ENCODE peak calls at places on chromosomes 6 and 20, in six cellular contexts. One of them, this sample, is unnamed.

GRCh38 chr6:145015739-145016558 is 719.4 kb downstream of the EPM2A start:
- DNase-seq in activated CD8-positive, alpha-beta T cell treated with anti-CD3 and anti-CD28 coated beads for 36 hours: peak
- DNase-seq in activated T-helper 2 cell treated with anti-CD3 and anti-CD28 coated beads, Interferon-gamma antibody, Interleukin-2, Interleukin-4, amounts not matched to agents 10 μg/mL and 5 μg/mL and 100 μg/mL, durations not matched to agents 14 hours and 24 hours and 36 hours: peak
- DNase-seq in stimulated activated naive B cell treated with anti-CD40 and anti-IgM and Interleukin-4, amounts not matched to agents 10 μg/mL and 1 μg/mL and 100 μg/mL, for 72 hours: no peak
- DNase-seq in HT-29: no peak
- DNase-seq in GM10248: peak
- DNase-seq in this sample: peak

GRCh38 chr20:18856873-18857272 is 43.3 kb downstream of the SCP2D1 start:
- DNase-seq in GM10248: no peak
- DNase-seq in HT-29: no peak
- DNase-seq in activated CD8-positive, alpha-beta T cell treated with anti-CD3 and anti-CD28 coated beads for 36 hours: no peak
- DNase-seq in stimulated activated naive B cell treated with anti-CD40 and anti-IgM and Interleukin-4, amounts not matched to agents 10 μg/mL and 1 μg/mL and 100 μg/mL, for 72 hours: no peak
- DNase-seq in activated T-helper 2 cell treated with anti-CD3 and anti-CD28 coated beads, Interferon-gamma antibody, Interleukin-2, Interleukin-4, amounts not matched to agents 10 μg/mL and 5 μg/mL and 100 μg/mL, durations not matched to agents 14 hours and 24 hours and 36 hours: no peak
- DNase-seq in this sample: no peak

GRCh38 chr6:155765275-155766194 is 309.9 kb upstream of the NOX3 start:
- DNase-seq in activated T-helper 2 cell treated with anti-CD3 and anti-CD28 coated beads, Interferon-gamma antibody, Interleukin-2, Interleukin-4, amounts not matched to agents 10 μg/mL and 5 μg/mL and 100 μg/mL, durations not matched to agents 14 hours and 24 hours and 36 hours: no peak
- DNase-seq in stimulated activated naive B cell treated with anti-CD40 and anti-IgM and Interleukin-4, amounts not matched to agents 10 μg/mL and 1 μg/mL and 100 μg/mL, for 72 hours: no peak
- DNase-seq in GM10248: no peak
- DNase-seq in activated CD8-positive, alpha-beta T cell treated with anti-CD3 and anti-CD28 coated beads for 36 hours: no peak
- DNase-seq in HT-29: no peak
- DNase-seq in this sample: no peak

GRCh38 chr6:147738516-147739187 is 230.2 kb downstream of the SAMD5 start:
- DNase-seq in activated CD8-positive, alpha-beta T cell treated with anti-CD3 and anti-CD28 coated beads for 36 hours: peak
- DNase-seq in stimulated activated naive B cell treated with anti-CD40 and anti-IgM and Interleukin-4, amounts not matched to agents 10 μg/mL and 1 μg/mL and 100 μg/mL, for 72 hours: no peak
- DNase-seq in HT-29: no peak
- DNase-seq in GM10248: no peak
- DNase-seq in activated T-helper 2 cell treated with anti-CD3 and anti-CD28 coated beads, Interferon-gamma antibody, Interleukin-2, Interleukin-4, amounts not matched to agents 10 μg/mL and 5 μg/mL and 100 μg/mL, durations not matched to agents 14 hours and 24 hours and 36 hours: no peak
- DNase-seq in this sample: no peak

GRCh38 chr6:43609402-43609801 is 19.7 kb downstream of the GTPBP2 start:
- DNase-seq in activated CD8-positive, alpha-beta T cell treated with anti-CD3 and anti-CD28 coated beads for 36 hours: no peak
- DNase-seq in stimulated activated naive B cell treated with anti-CD40 and anti-IgM and Interleukin-4, amounts not matched to agents 10 μg/mL and 1 μg/mL and 100 μg/mL, for 72 hours: no peak
- DNase-seq in GM10248: no peak
- DNase-seq in HT-29: no peak
- DNase-seq in activated T-helper 2 cell treated with anti-CD3 and anti-CD28 coated beads, Interferon-gamma antibody, Interleukin-2, Interleukin-4, amounts not matched to agents 10 μg/mL and 5 μg/mL and 100 μg/mL, durations not matched to agents 14 hours and 24 hours and 36 hours: no peak
- DNase-seq in this sample: no peak

GRCh38 chr20:59010995-59011873 is 4.2 kb upstream of the CTSZ start:
- DNase-seq in activated CD8-positive, alpha-beta T cell treated with anti-CD3 and anti-CD28 coated beads for 36 hours: peak
- DNase-seq in activated T-helper 2 cell treated with anti-CD3 and anti-CD28 coated beads, Interferon-gamma antibody, Interleukin-2, Interleukin-4, amounts not matched to agents 10 μg/mL and 5 μg/mL and 100 μg/mL, durations not matched to agents 14 hours and 24 hours and 36 hours: no peak
- DNase-seq in stimulated activated naive B cell treated with anti-CD40 and anti-IgM and Interleukin-4, amounts not matched to agents 10 μg/mL and 1 μg/mL and 100 μg/mL, for 72 hours: no peak
- DNase-seq in HT-29: peak
- DNase-seq in GM10248: no peak
- DNase-seq in this sample: no peak

GRCh38 chr6:38068854-38069253 is 249.3 kb downstream of the ZFAND3 start:
- DNase-seq in activated T-helper 2 cell treated with anti-CD3 and anti-CD28 coated beads, Interferon-gamma antibody, Interleukin-2, Interleukin-4, amounts not matched to agents 10 μg/mL and 5 μg/mL and 100 μg/mL, durations not matched to agents 14 hours and 24 hours and 36 hours: no peak
- DNase-seq in GM10248: no peak
- DNase-seq in HT-29: no peak
- DNase-seq in activated CD8-positive, alpha-beta T cell treated with anti-CD3 and anti-CD28 coated beads for 36 hours: no peak
- DNase-seq in stimulated activated naive B cell treated with anti-CD40 and anti-IgM and Interleukin-4, amounts not matched to agents 10 μg/mL and 1 μg/mL and 100 μg/mL, for 72 hours: no peak
- DNase-seq in this sample: no peak

GRCh38 chr6:143110996-143111395 is 50.3 kb downstream of the AIG1 start:
- DNase-seq in activated T-helper 2 cell treated with anti-CD3 and anti-CD28 coated beads, Interferon-gamma antibody, Interleukin-2, Interleukin-4, amounts not matched to agents 10 μg/mL and 5 μg/mL and 100 μg/mL, durations not matched to agents 14 hours and 24 hours and 36 hours: no peak
- DNase-seq in HT-29: no peak
- DNase-seq in GM10248: no peak
- DNase-seq in stimulated activated naive B cell treated with anti-CD40 and anti-IgM and Interleukin-4, amounts not matched to agents 10 μg/mL and 1 μg/mL and 100 μg/mL, for 72 hours: no peak
- DNase-seq in activated CD8-positive, alpha-beta T cell treated with anti-CD3 and anti-CD28 coated beads for 36 hours: no peak
- DNase-seq in this sample: no peak

GRCh38 chr6:26414281-26414680 is 12.2 kb downstream of the BTN3A1 start:
- DNase-seq in activated T-helper 2 cell treated with anti-CD3 and anti-CD28 coated beads, Interferon-gamma antibody, Interleukin-2, Interleukin-4, amounts not matched to agents 10 μg/mL and 5 μg/mL and 100 μg/mL, durations not matched to agents 14 hours and 24 hours and 36 hours: no peak
- DNase-seq in HT-29: no peak
- DNase-seq in activated CD8-positive, alpha-beta T cell treated with anti-CD3 and anti-CD28 coated beads for 36 hours: no peak
- DNase-seq in stimulated activated naive B cell treated with anti-CD40 and anti-IgM and Interleukin-4, amounts not matched to agents 10 μg/mL and 1 μg/mL and 100 μg/mL, for 72 hours: no peak
- DNase-seq in GM10248: no peak
- DNase-seq in this sample: no peak

GRCh38 chr6:151494235-151494950 is 576 bp downstream of the CCDC170 start:
- DNase-seq in activated T-helper 2 cell treated with anti-CD3 and anti-CD28 coated beads, Interferon-gamma antibody, Interleukin-2, Interleukin-4, amounts not matched to agents 10 μg/mL and 5 μg/mL and 100 μg/mL, durations not matched to agents 14 hours and 24 hours and 36 hours: no peak
- DNase-seq in GM10248: no peak
- DNase-seq in activated CD8-positive, alpha-beta T cell treated with anti-CD3 and anti-CD28 coated beads for 36 hours: peak
- DNase-seq in HT-29: no peak
- DNase-seq in stimulated activated naive B cell treated with anti-CD40 and anti-IgM and Interleukin-4, amounts not matched to agents 10 μg/mL and 1 μg/mL and 100 μg/mL, for 72 hours: no peak
- DNase-seq in this sample: no peak

GRCh38 chr6:30837870-30838269 is 46.4 kb upstream of the DDR1 start:
- DNase-seq in activated T-helper 2 cell treated with anti-CD3 and anti-CD28 coated beads, Interferon-gamma antibody, Interleukin-2, Interleukin-4, amounts not matched to agents 10 μg/mL and 5 μg/mL and 100 μg/mL, durations not matched to agents 14 hours and 24 hours and 36 hours: no peak
- DNase-seq in activated CD8-positive, alpha-beta T cell treated with anti-CD3 and anti-CD28 coated beads for 36 hours: no peak
- DNase-seq in HT-29: no peak
- DNase-seq in GM10248: no peak
- DNase-seq in stimulated activated naive B cell treated with anti-CD40 and anti-IgM and Interleukin-4, amounts not matched to agents 10 μg/mL and 1 μg/mL and 100 μg/mL, for 72 hours: no peak
- DNase-seq in this sample: no peak

GRCh38 chr6:37134622-37135191 is 35.2 kb upstream of the PIM1 start:
- DNase-seq in HT-29: peak
- DNase-seq in stimulated activated naive B cell treated with anti-CD40 and anti-IgM and Interleukin-4, amounts not matched to agents 10 μg/mL and 1 μg/mL and 100 μg/mL, for 72 hours: no peak
- DNase-seq in activated T-helper 2 cell treated with anti-CD3 and anti-CD28 coated beads, Interferon-gamma antibody, Interleukin-2, Interleukin-4, amounts not matched to agents 10 μg/mL and 5 μg/mL and 100 μg/mL, durations not matched to agents 14 hours and 24 hours and 36 hours: no peak
- DNase-seq in GM10248: no peak
- DNase-seq in activated CD8-positive, alpha-beta T cell treated with anti-CD3 and anti-CD28 coated beads for 36 hours: peak
- DNase-seq in this sample: peak

GRCh38 chr20:63102720-63103375 is 96.1 kb upstream of the BHLHE23 start:
- DNase-seq in activated CD8-positive, alpha-beta T cell treated with anti-CD3 and anti-CD28 coated beads for 36 hours: peak
- DNase-seq in HT-29: no peak
- DNase-seq in GM10248: peak
- DNase-seq in stimulated activated naive B cell treated with anti-CD40 and anti-IgM and Interleukin-4, amounts not matched to agents 10 μg/mL and 1 μg/mL and 100 μg/mL, for 72 hours: peak
- DNase-seq in activated T-helper 2 cell treated with anti-CD3 and anti-CD28 coated beads, Interferon-gamma antibody, Interleukin-2, Interleukin-4, amounts not matched to agents 10 μg/mL and 5 μg/mL and 100 μg/mL, durations not matched to agents 14 hours and 24 hours and 36 hours: peak
- DNase-seq in this sample: peak

GRCh38 chr6:4797590-4797989 is 21.4 kb downstream of the CDYL start:
- DNase-seq in GM10248: no peak
- DNase-seq in HT-29: no peak
- DNase-seq in activated CD8-positive, alpha-beta T cell treated with anti-CD3 and anti-CD28 coated beads for 36 hours: no peak
- DNase-seq in stimulated activated naive B cell treated with anti-CD40 and anti-IgM and Interleukin-4, amounts not matched to agents 10 μg/mL and 1 μg/mL and 100 μg/mL, for 72 hours: no peak
- DNase-seq in activated T-helper 2 cell treated with anti-CD3 and anti-CD28 coated beads, Interferon-gamma antibody, Interleukin-2, Interleukin-4, amounts not matched to agents 10 μg/mL and 5 μg/mL and 100 μg/mL, durations not matched to agents 14 hours and 24 hours and 36 hours: no peak
- DNase-seq in this sample: no peak

GRCh38 chr6:101462576-101462975 is 69.1 kb downstream of the GRIK2 start:
- DNase-seq in GM10248: no peak
- DNase-seq in activated T-helper 2 cell treated with anti-CD3 and anti-CD28 coated beads, Interferon-gamma antibody, Interleukin-2, Interleukin-4, amounts not matched to agents 10 μg/mL and 5 μg/mL and 100 μg/mL, durations not matched to agents 14 hours and 24 hours and 36 hours: no peak
- DNase-seq in stimulated activated naive B cell treated with anti-CD40 and anti-IgM and Interleukin-4, amounts not matched to agents 10 μg/mL and 1 μg/mL and 100 μg/mL, for 72 hours: no peak
- DNase-seq in activated CD8-positive, alpha-beta T cell treated with anti-CD3 and anti-CD28 coated beads for 36 hours: no peak
- DNase-seq in HT-29: no peak
- DNase-seq in this sample: no peak

GRCh38 chr20:3407426-3408250 is at the start of gene DNAAF9:
- DNase-seq in stimulated activated naive B cell treated with anti-CD40 and anti-IgM and Interleukin-4, amounts not matched to agents 10 μg/mL and 1 μg/mL and 100 μg/mL, for 72 hours: peak
- DNase-seq in activated T-helper 2 cell treated with anti-CD3 and anti-CD28 coated beads, Interferon-gamma antibody, Interleukin-2, Interleukin-4, amounts not matched to agents 10 μg/mL and 5 μg/mL and 100 μg/mL, durations not matched to agents 14 hours and 24 hours and 36 hours: peak
- DNase-seq in GM10248: peak
- DNase-seq in activated CD8-positive, alpha-beta T cell treated with anti-CD3 and anti-CD28 coated beads for 36 hours: peak
- DNase-seq in HT-29: no peak
- DNase-seq in this sample: peak

GRCh38 chr6:154740658-154741057 is 7.4 kb downstream of the SCAF8 start:
- DNase-seq in GM10248: no peak
- DNase-seq in activated T-helper 2 cell treated with anti-CD3 and anti-CD28 coated beads, Interferon-gamma antibody, Interleukin-2, Interleukin-4, amounts not matched to agents 10 μg/mL and 5 μg/mL and 100 μg/mL, durations not matched to agents 14 hours and 24 hours and 36 hours: no peak
- DNase-seq in stimulated activated naive B cell treated with anti-CD40 and anti-IgM and Interleukin-4, amounts not matched to agents 10 μg/mL and 1 μg/mL and 100 μg/mL, for 72 hours: no peak
- DNase-seq in activated CD8-positive, alpha-beta T cell treated with anti-CD3 and anti-CD28 coated beads for 36 hours: no peak
- DNase-seq in HT-29: no peak
- DNase-seq in this sample: no peak

GRCh38 chr20:60680554-60680953 is 571.5 kb upstream of the CDH4 start:
- DNase-seq in activated T-helper 2 cell treated with anti-CD3 and anti-CD28 coated beads, Interferon-gamma antibody, Interleukin-2, Interleukin-4, amounts not matched to agents 10 μg/mL and 5 μg/mL and 100 μg/mL, durations not matched to agents 14 hours and 24 hours and 36 hours: no peak
- DNase-seq in activated CD8-positive, alpha-beta T cell treated with anti-CD3 and anti-CD28 coated beads for 36 hours: no peak
- DNase-seq in GM10248: no peak
- DNase-seq in stimulated activated naive B cell treated with anti-CD40 and anti-IgM and Interleukin-4, amounts not matched to agents 10 μg/mL and 1 μg/mL and 100 μg/mL, for 72 hours: no peak
- DNase-seq in HT-29: no peak
- DNase-seq in this sample: no peak

GRCh38 chr6:20802596-20802995 is 268.3 kb downstream of the CDKAL1 start:
- DNase-seq in HT-29: no peak
- DNase-seq in GM10248: no peak
- DNase-seq in stimulated activated naive B cell treated with anti-CD40 and anti-IgM and Interleukin-4, amounts not matched to agents 10 μg/mL and 1 μg/mL and 100 μg/mL, for 72 hours: no peak
- DNase-seq in activated CD8-positive, alpha-beta T cell treated with anti-CD3 and anti-CD28 coated beads for 36 hours: no peak
- DNase-seq in activated T-helper 2 cell treated with anti-CD3 and anti-CD28 coated beads, Interferon-gamma antibody, Interleukin-2, Interleukin-4, amounts not matched to agents 10 μg/mL and 5 μg/mL and 100 μg/mL, durations not matched to agents 14 hours and 24 hours and 36 hours: no peak
- DNase-seq in this sample: no peak

GRCh38 chr6:166460473-166461437 is 78.0 kb upstream of the MPC1 start:
- DNase-seq in activated CD8-positive, alpha-beta T cell treated with anti-CD3 and anti-CD28 coated beads for 36 hours: no peak
- DNase-seq in GM10248: no peak
- DNase-seq in HT-29: no peak
- DNase-seq in activated T-helper 2 cell treated with anti-CD3 and anti-CD28 coated beads, Interferon-gamma antibody, Interleukin-2, Interleukin-4, amounts not matched to agents 10 μg/mL and 5 μg/mL and 100 μg/mL, durations not matched to agents 14 hours and 24 hours and 36 hours: no peak
- DNase-seq in stimulated activated naive B cell treated with anti-CD40 and anti-IgM and Interleukin-4, amounts not matched to agents 10 μg/mL and 1 μg/mL and 100 μg/mL, for 72 hours: no peak
- DNase-seq in this sample: no peak

GRCh38 chr6:118772886-118773285 is 121.1 kb upstream of the ASF1A start:
- DNase-seq in stimulated activated naive B cell treated with anti-CD40 and anti-IgM and Interleukin-4, amounts not matched to agents 10 μg/mL and 1 μg/mL and 100 μg/mL, for 72 hours: no peak
- DNase-seq in HT-29: no peak
- DNase-seq in GM10248: no peak
- DNase-seq in activated CD8-positive, alpha-beta T cell treated with anti-CD3 and anti-CD28 coated beads for 36 hours: no peak
- DNase-seq in activated T-helper 2 cell treated with anti-CD3 and anti-CD28 coated beads, Interferon-gamma antibody, Interleukin-2, Interleukin-4, amounts not matched to agents 10 μg/mL and 5 μg/mL and 100 μg/mL, durations not matched to agents 14 hours and 24 hours and 36 hours: no peak
- DNase-seq in this sample: no peak

GRCh38 chr20:61970357-61970756 is 95.3 kb downstream of the TAF4 start:
- DNase-seq in activated T-helper 2 cell treated with anti-CD3 and anti-CD28 coated beads, Interferon-gamma antibody, Interleukin-2, Interleukin-4, amounts not matched to agents 10 μg/mL and 5 μg/mL and 100 μg/mL, durations not matched to agents 14 hours and 24 hours and 36 hours: no peak
- DNase-seq in HT-29: no peak
- DNase-seq in stimulated activated naive B cell treated with anti-CD40 and anti-IgM and Interleukin-4, amounts not matched to agents 10 μg/mL and 1 μg/mL and 100 μg/mL, for 72 hours: no peak
- DNase-seq in activated CD8-positive, alpha-beta T cell treated with anti-CD3 and anti-CD28 coated beads for 36 hours: no peak
- DNase-seq in GM10248: no peak
- DNase-seq in this sample: no peak

GRCh38 chr20:45873409-45874116 is 7.5 kb upstream of the ZSWIM1 start:
- DNase-seq in activated T-helper 2 cell treated with anti-CD3 and anti-CD28 coated beads, Interferon-gamma antibody, Interleukin-2, Interleukin-4, amounts not matched to agents 10 μg/mL and 5 μg/mL and 100 μg/mL, durations not matched to agents 14 hours and 24 hours and 36 hours: no peak
- DNase-seq in stimulated activated naive B cell treated with anti-CD40 and anti-IgM and Interleukin-4, amounts not matched to agents 10 μg/mL and 1 μg/mL and 100 μg/mL, for 72 hours: no peak
- DNase-seq in activated CD8-positive, alpha-beta T cell treated with anti-CD3 and anti-CD28 coated beads for 36 hours: no peak
- DNase-seq in HT-29: no peak
- DNase-seq in GM10248: no peak
- DNase-seq in this sample: no peak

GRCh38 chr6:31572041-31572911 is at the start of gene LTA:
- DNase-seq in GM10248: peak
- DNase-seq in activated T-helper 2 cell treated with anti-CD3 and anti-CD28 coated beads, Interferon-gamma antibody, Interleukin-2, Interleukin-4, amounts not matched to agents 10 μg/mL and 5 μg/mL and 100 μg/mL, durations not matched to agents 14 hours and 24 hours and 36 hours: peak
- DNase-seq in stimulated activated naive B cell treated with anti-CD40 and anti-IgM and Interleukin-4, amounts not matched to agents 10 μg/mL and 1 μg/mL and 100 μg/mL, for 72 hours: peak
- DNase-seq in HT-29: no peak
- DNase-seq in activated CD8-positive, alpha-beta T cell treated with anti-CD3 and anti-CD28 coated beads for 36 hours: peak
- DNase-seq in this sample: no peak

GRCh38 chr6:38168699-38169098 is 349.2 kb downstream of the ZFAND3 start:
- DNase-seq in stimulated activated naive B cell treated with anti-CD40 and anti-IgM and Interleukin-4, amounts not matched to agents 10 μg/mL and 1 μg/mL and 100 μg/mL, for 72 hours: no peak
- DNase-seq in HT-29: no peak
- DNase-seq in GM10248: no peak
- DNase-seq in activated T-helper 2 cell treated with anti-CD3 and anti-CD28 coated beads, Interferon-gamma antibody, Interleukin-2, Interleukin-4, amounts not matched to agents 10 μg/mL and 5 μg/mL and 100 μg/mL, durations not matched to agents 14 hours and 24 hours and 36 hours: no peak
- DNase-seq in activated CD8-positive, alpha-beta T cell treated with anti-CD3 and anti-CD28 coated beads for 36 hours: no peak
- DNase-seq in this sample: no peak

GRCh38 chr6:163170294-163170883 is 244.1 kb upstream of the QKI start:
- DNase-seq in stimulated activated naive B cell treated with anti-CD40 and anti-IgM and Interleukin-4, amounts not matched to agents 10 μg/mL and 1 μg/mL and 100 μg/mL, for 72 hours: peak
- DNase-seq in activated T-helper 2 cell treated with anti-CD3 and anti-CD28 coated beads, Interferon-gamma antibody, Interleukin-2, Interleukin-4, amounts not matched to agents 10 μg/mL and 5 μg/mL and 100 μg/mL, durations not matched to agents 14 hours and 24 hours and 36 hours: no peak
- DNase-seq in GM10248: peak
- DNase-seq in activated CD8-positive, alpha-beta T cell treated with anti-CD3 and anti-CD28 coated beads for 36 hours: peak
- DNase-seq in HT-29: peak
- DNase-seq in this sample: peak

GRCh38 chr6:115137910-115138309 is 795.1 kb upstream of the HS3ST5 start:
- DNase-seq in activated T-helper 2 cell treated with anti-CD3 and anti-CD28 coated beads, Interferon-gamma antibody, Interleukin-2, Interleukin-4, amounts not matched to agents 10 μg/mL and 5 μg/mL and 100 μg/mL, durations not matched to agents 14 hours and 24 hours and 36 hours: no peak
- DNase-seq in GM10248: no peak
- DNase-seq in activated CD8-positive, alpha-beta T cell treated with anti-CD3 and anti-CD28 coated beads for 36 hours: no peak
- DNase-seq in stimulated activated naive B cell treated with anti-CD40 and anti-IgM and Interleukin-4, amounts not matched to agents 10 μg/mL and 1 μg/mL and 100 μg/mL, for 72 hours: no peak
- DNase-seq in HT-29: no peak
- DNase-seq in this sample: no peak

GRCh38 chr6:114087496-114087895 is 116.5 kb upstream of the HDAC2 start:
- DNase-seq in activated CD8-positive, alpha-beta T cell treated with anti-CD3 and anti-CD28 coated beads for 36 hours: no peak
- DNase-seq in stimulated activated naive B cell treated with anti-CD40 and anti-IgM and Interleukin-4, amounts not matched to agents 10 μg/mL and 1 μg/mL and 100 μg/mL, for 72 hours: no peak
- DNase-seq in GM10248: no peak
- DNase-seq in HT-29: no peak
- DNase-seq in activated T-helper 2 cell treated with anti-CD3 and anti-CD28 coated beads, Interferon-gamma antibody, Interleukin-2, Interleukin-4, amounts not matched to agents 10 μg/mL and 5 μg/mL and 100 μg/mL, durations not matched to agents 14 hours and 24 hours and 36 hours: no peak
- DNase-seq in this sample: no peak

GRCh38 chr6:67068781-67069180 is 1361.8 kb upstream of the EYS start:
- DNase-seq in activated T-helper 2 cell treated with anti-CD3 and anti-CD28 coated beads, Interferon-gamma antibody, Interleukin-2, Interleukin-4, amounts not matched to agents 10 μg/mL and 5 μg/mL and 100 μg/mL, durations not matched to agents 14 hours and 24 hours and 36 hours: no peak
- DNase-seq in HT-29: no peak
- DNase-seq in GM10248: no peak
- DNase-seq in stimulated activated naive B cell treated with anti-CD40 and anti-IgM and Interleukin-4, amounts not matched to agents 10 μg/mL and 1 μg/mL and 100 μg/mL, for 72 hours: no peak
- DNase-seq in activated CD8-positive, alpha-beta T cell treated with anti-CD3 and anti-CD28 coated beads for 36 hours: no peak
- DNase-seq in this sample: no peak

GRCh38 chr6:33566182-33567084 is 13.6 kb downstream of the BAK1 start:
- DNase-seq in HT-29: no peak
- DNase-seq in activated T-helper 2 cell treated with anti-CD3 and anti-CD28 coated beads, Interferon-gamma antibody, Interleukin-2, Interleukin-4, amounts not matched to agents 10 μg/mL and 5 μg/mL and 100 μg/mL, durations not matched to agents 14 hours and 24 hours and 36 hours: no peak
- DNase-seq in activated CD8-positive, alpha-beta T cell treated with anti-CD3 and anti-CD28 coated beads for 36 hours: no peak
- DNase-seq in GM10248: no peak
- DNase-seq in stimulated activated naive B cell treated with anti-CD40 and anti-IgM and Interleukin-4, amounts not matched to agents 10 μg/mL and 1 μg/mL and 100 μg/mL, for 72 hours: no peak
- DNase-seq in this sample: no peak

GRCh38 chr6:134464690-134465411 is 146.9 kb upstream of the SGK1 start:
- DNase-seq in stimulated activated naive B cell treated with anti-CD40 and anti-IgM and Interleukin-4, amounts not matched to agents 10 μg/mL and 1 μg/mL and 100 μg/mL, for 72 hours: no peak
- DNase-seq in activated T-helper 2 cell treated with anti-CD3 and anti-CD28 coated beads, Interferon-gamma antibody, Interleukin-2, Interleukin-4, amounts not matched to agents 10 μg/mL and 5 μg/mL and 100 μg/mL, durations not matched to agents 14 hours and 24 hours and 36 hours: no peak
- DNase-seq in activated CD8-positive, alpha-beta T cell treated with anti-CD3 and anti-CD28 coated beads for 36 hours: no peak
- DNase-seq in HT-29: no peak
- DNase-seq in GM10248: peak
- DNase-seq in this sample: no peak

GRCh38 chr6:138289739-138290138 is 71.4 kb upstream of the PBOV1 start:
- DNase-seq in GM10248: no peak
- DNase-seq in stimulated activated naive B cell treated with anti-CD40 and anti-IgM and Interleukin-4, amounts not matched to agents 10 μg/mL and 1 μg/mL and 100 μg/mL, for 72 hours: no peak
- DNase-seq in activated CD8-positive, alpha-beta T cell treated with anti-CD3 and anti-CD28 coated beads for 36 hours: peak
- DNase-seq in activated T-helper 2 cell treated with anti-CD3 and anti-CD28 coated beads, Interferon-gamma antibody, Interleukin-2, Interleukin-4, amounts not matched to agents 10 μg/mL and 5 μg/mL and 100 μg/mL, durations not matched to agents 14 hours and 24 hours and 36 hours: no peak
- DNase-seq in HT-29: peak
- DNase-seq in this sample: no peak

This sample was measured in LoVo.